ENCODE peak calls at places on chromosomes 16 and 17, in ten cellular contexts. A, C, J, V, K, R, G, N, P and W are unnamed samples.

GRCh38 chr16:35150805-35151312 is 1691.4 kb downstream of the TP53TG3F start:
- DNase-seq in J (no peak), N (no peak), G (no peak), R (no peak), C (no peak), K (no peak), A (no peak), P (no peak), V (no peak), W (no peak)

GRCh38 chr17:79026345-79027273 is 2.6 kb downstream of the C1QTNF1 start:
- DNase-seq in J (no peak), R (no peak), A (no peak), V (no peak), K (peak), P (no peak), N (no peak), G (no peak), C (no peak), W (peak)

GRCh38 chr17:57106107-57106835 is 21.2 kb downstream of the AKAP1 start:
- DNase-seq in J (no peak), V (peak), G (no peak), N (no peak), A (no peak), C (peak), P (no peak), K (no peak), R (no peak), W (peak)

GRCh38 chr16:17835118-17835949 is 364.6 kb upstream of the XYLT1 start:
- DNase-seq in C (no peak), N (no peak), P (no peak), G (no peak), K (no peak), A (no peak), V (no peak), R (no peak), J (no peak), W (no peak)

GRCh38 chr17:33777674-33778073 is 477.4 kb upstream of the CCL2 start:
- DNase-seq in J (no peak), V (no peak), P (no peak), A (no peak), G (no peak), N (no peak), K (no peak), C (no peak), R (no peak), W (no peak)

GRCh38 chr17:9120471-9120870 is 99.2 kb downstream of the NTN1 start:
- DNase-seq in C (no peak), N (no peak), R (no peak), V (no peak), K (no peak), J (no peak), A (no peak), P (peak), G (no peak), W (no peak)

GRCh38 chr16:1335211-1335971 is 1.9 kb downstream of the BAIAP3 start:
- DNase-seq in J (no peak), V (no peak), N (no peak), R (no peak), G (no peak), K (no peak), A (no peak), C (no peak), P (no peak), W (no peak)

GRCh38 chr16:75113046-75113491 is 3.5 kb downstream of the LDHD start:
- DNase-seq in J (no peak), V (no peak), K (no peak), G (no peak), A (no peak), C (no peak), N (no peak), R (no peak), P (no peak), W (no peak)

GRCh38 chr17:42704495-42705494 is 22.5 kb downstream of the CNTNAP1 start:
- DNase-seq in G (peak), P (peak), C (no peak), V (no peak), A (no peak), N (no peak), J (no peak), K (no peak), R (no peak), W (no peak)

GRCh38 chr16:61797296-61797695 is 238.9 kb downstream of the CDH8 start:
- DNase-seq in R (no peak), J (no peak), A (no peak), K (peak), V (no peak), G (no peak), N (no peak), P (no peak), C (no peak), W (no peak)

GRCh38 chr16:13906426-13907089 is 13.4 kb upstream of the ERCC4 start:
- DNase-seq in R (no peak), J (no peak), P (no peak), A (no peak), G (no peak), N (no peak), K (no peak), C (no peak), V (no peak), W (no peak)

GRCh38 chr17:50149425-50150353 is 788 bp downstream of the PPP1R9B start:
- DNase-seq in J (no peak), P (peak), N (no peak), A (no peak), G (peak), V (peak), C (peak), K (peak), R (peak), W (peak)

GRCh38 chr16:78955206-78955605 is 645.3 kb downstream of the MAF start:
- DNase-seq in P (no peak), J (no peak), A (no peak), V (no peak), G (no peak), K (no peak), N (no peak), C (no peak), R (no peak), W (no peak)

GRCh38 chr17:38658741-38659345 is 15.9 kb downstream of the EPOP start:
- DNase-seq in N (no peak), J (no peak), A (no peak), R (no peak), G (no peak), K (no peak), C (peak), P (no peak), V (no peak), W (peak)

GRCh38 chr16:73095142-73095791 is 47.3 kb upstream of the ZFHX3 start:
- DNase-seq in K (peak), P (no peak), G (no peak), N (no peak), R (no peak), V (no peak), J (no peak), A (no peak), C (no peak), W (no peak)

GRCh38 chr16:4218202-4218601 is 23.7 kb downstream of the SRL start:
- DNase-seq in K (no peak), N (no peak), P (no peak), C (no peak), J (no peak), G (no peak), A (no peak), R (peak), V (no peak), W (no peak)

GRCh38 chr16:56964243-56965148 is 2.7 kb downstream of the CETP start:
- DNase-seq in C (peak), J (peak), P (peak), R (peak), G (peak), A (peak), V (peak), N (peak), K (peak), W (peak)

GRCh38 chr17:65185686-65186382 is 48.7 kb downstream of the RGS9 start:
- DNase-seq in P (no peak), K (no peak), C (no peak), R (no peak), G (no peak), J (no peak), N (no peak), A (no peak), V (no peak), W (no peak)
- TF ChIP-seq CTCF in P (peak), K (no peak), C (no peak), R (no peak), G (no peak), J (no peak), N (no peak), A (peak), V (peak), W (no peak)

GRCh38 chr16:87701505-87701921 is 64.3 kb downstream of the KLHDC4 start:
- DNase-seq in J (no peak), P (no peak), G (peak), C (peak), A (no peak), R (no peak), N (no peak), V (no peak), K (no peak), W (no peak)

GRCh38 chr16:87701066-87701425 is 64.7 kb downstream of the KLHDC4 start:
- DNase-seq in P (no peak), R (no peak), J (no peak), K (no peak), V (no peak), G (peak), C (no peak), N (no peak), A (no peak), W (no peak)

GRCh38 chr16:87703835-87704375 is 61.9 kb downstream of the KLHDC4 start:
- DNase-seq in R (no peak), N (no peak), K (no peak), C (peak), G (no peak), V (no peak), A (no peak), J (no peak), P (no peak), W (no peak)

GRCh38 chr16:87703071-87703470 is 62.7 kb downstream of the KLHDC4 start:
- DNase-seq in C (peak), K (no peak), R (no peak), G (no peak), P (no peak), V (no peak), N (no peak), A (no peak), J (no peak), W (no peak)

DNA sequence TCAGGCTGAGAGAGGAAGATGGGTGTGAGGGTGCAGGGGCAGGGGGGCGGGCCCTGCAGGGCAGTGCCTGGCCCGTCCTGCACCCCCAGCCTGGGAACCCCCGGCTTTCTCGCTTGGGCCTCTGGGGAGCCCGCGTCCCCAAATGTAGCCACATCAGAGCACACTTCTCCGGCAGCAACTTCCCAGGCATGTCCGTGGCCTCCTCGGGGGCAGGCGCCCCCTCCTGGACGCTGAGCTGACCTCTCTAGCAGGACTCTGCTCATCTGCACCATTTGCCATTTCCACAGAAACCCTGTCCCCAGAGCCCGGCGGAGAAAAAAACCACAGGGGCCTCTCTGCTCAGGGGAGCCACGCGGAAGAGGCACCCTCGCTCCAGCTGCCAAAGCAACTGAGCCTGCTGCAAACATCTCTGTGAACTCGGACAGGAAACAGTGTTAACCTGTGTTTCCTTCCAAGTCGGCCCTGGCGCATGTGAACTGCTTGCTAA is 63.4 kb downstream of the KLHDC4 start:
- DNase-seq in V (no peak), K (peak), P (peak), G (peak), R (no peak), N (no peak), C (no peak), J (no peak), A (peak), W (no peak)
- TF ChIP-seq CTCF in V (peak), K (peak), P (peak), G (peak), R (no peak), N (peak), C (peak), J (peak), A (peak), W (peak)

GRCh38 chr17:15999974-16000827 is 577 bp downstream of the TTC19 start:
- DNase-seq in V (no peak), J (no peak), C (no peak), R (no peak), K (peak), P (peak), N (peak), G (no peak), A (peak), W (no peak)
- TF ChIP-seq CTCF in V (no peak), J (no peak), C (no peak), R (no peak), K (no peak), P (no peak), N (no peak), G (no peak), A (no peak), W (no peak)

DNA sequence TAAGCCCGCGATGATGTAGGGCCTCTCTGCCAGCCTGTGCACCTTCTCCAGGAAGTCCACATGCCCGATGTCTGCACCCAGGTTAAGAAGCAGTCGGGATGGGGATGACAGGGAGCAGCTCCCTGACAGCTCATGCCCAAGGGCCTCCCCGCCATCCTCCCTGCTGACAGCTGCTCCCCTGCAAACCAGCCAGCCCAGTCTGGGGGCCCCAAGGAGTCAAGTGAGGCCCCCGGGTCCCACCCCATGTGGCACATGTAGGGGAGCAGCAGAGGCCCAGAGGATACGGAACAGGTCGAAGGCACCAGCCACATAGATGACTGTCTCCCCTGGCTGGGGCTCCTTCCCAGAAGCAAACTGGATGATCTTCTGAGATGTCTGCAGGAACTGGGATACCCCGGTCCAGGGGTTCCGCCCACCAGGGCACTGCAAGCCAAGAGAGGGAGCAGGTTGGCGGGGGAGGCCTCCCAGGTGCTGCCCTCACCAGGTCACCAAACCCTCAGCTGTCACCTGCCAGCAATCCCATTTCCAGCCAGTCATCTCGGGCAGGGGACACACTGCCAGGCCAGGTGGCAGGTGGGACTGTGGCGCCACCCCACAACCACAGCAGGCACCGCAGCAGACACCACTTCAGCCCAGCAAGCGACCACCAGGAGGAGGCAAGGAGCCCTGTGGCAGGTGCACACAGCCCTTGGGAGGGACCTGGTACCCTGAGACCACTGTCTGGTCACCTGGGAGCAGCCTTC is 4.6 kb downstream of the PCYT2 start:
- DNase-seq in V (no peak), P (no peak), N (no peak), J (no peak), G (no peak), K (no peak), A (no peak), R (no peak), C (peak), W (no peak)
- TF ChIP-seq CTCF in V (no peak), P (no peak), N (no peak), J (no peak), G (no peak), K (no peak), A (peak), R (no peak), C (no peak), W (no peak)

GRCh38 chr17:17808706-17809432 is 27.9 kb downstream of the SREBF1 start:
- DNase-seq in P (peak), N (no peak), C (peak), G (peak), J (no peak), V (no peak), K (peak), A (no peak), R (no peak), W (no peak)

GRCh38 chr17:17807440-17807839 is 29.3 kb downstream of the SREBF1 start:
- DNase-seq in N (no peak), K (no peak), G (no peak), R (no peak), J (no peak), A (no peak), C (peak), V (no peak), P (no peak), W (no peak)

GRCh38 chr17:17811381-17812210 is 25.2 kb downstream of the SREBF1 start:
- DNase-seq in R (no peak), P (no peak), C (peak), J (no peak), K (peak), A (no peak), N (no peak), V (no peak), G (no peak), W (no peak)

GRCh38 chr17:17810374-17811248 is 26.2 kb downstream of the SREBF1 start:
- DNase-seq in V (no peak), R (no peak), G (peak), P (no peak), C (peak), A (no peak), J (no peak), K (peak), N (peak), W (no peak)

DNA sequence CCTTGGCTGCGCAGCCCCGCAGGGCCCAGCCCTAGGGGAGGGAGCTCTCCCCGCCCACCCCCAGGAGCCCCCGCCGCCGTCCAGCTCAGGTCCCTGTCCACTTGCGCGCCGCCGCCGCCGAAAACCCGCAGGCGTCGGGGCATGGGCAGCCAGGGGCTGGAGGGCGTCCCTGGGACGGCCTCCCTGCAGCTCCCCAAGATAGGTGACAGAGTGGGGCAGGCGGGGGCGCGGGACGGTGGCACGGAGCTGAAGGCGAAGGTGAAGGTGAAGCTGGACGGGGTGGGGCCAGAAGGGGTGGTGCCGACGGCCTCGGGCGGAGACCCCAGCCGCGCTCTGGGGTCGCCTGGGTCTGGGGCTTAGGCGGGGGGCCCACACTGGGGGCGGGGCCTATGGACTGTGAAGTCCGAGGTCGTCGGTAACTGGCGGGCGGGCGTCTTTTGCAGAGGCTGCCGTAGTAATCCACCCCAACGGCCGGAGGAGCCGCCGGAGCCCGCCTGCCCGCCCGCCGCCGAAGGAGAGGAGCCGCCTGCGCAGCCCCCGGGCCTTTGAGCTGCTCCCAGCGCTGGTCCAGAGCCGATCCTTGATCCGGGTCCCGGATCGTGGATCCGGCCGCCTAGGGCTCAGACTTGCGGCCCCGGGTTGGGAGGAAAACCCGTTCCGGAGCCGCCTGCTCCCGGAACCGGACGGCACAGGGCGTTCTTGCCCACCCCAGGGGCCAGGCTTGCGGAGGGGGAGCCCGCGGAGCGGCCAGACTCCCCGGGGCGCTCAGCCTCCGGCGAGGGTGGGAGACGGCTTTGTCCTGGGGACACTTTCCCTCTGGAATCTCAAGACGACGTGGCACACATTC is 27.0 kb downstream of the SREBF1 start:
- DNase-seq in G (peak), C (peak), J (no peak), V (no peak), P (no peak), K (peak), R (no peak), A (peak), N (peak), W (no peak)
- TF ChIP-seq CTCF in G (no peak), C (no peak), J (no peak), V (no peak), P (no peak), K (no peak), R (no peak), A (no peak), N (no peak), W (no peak)

GRCh38 chr17:7640783-7641182 is 9.9 kb upstream of the ATP1B2 start:
- DNase-seq in P (no peak), J (no peak), K (no peak), V (no peak), N (no peak), C (no peak), R (no peak), G (no peak), A (no peak), W (no peak)
- TF ChIP-seq CTCF in P (no peak), J (no peak), K (no peak), V (no peak), N (no peak), C (no peak), R (no peak), G (no peak), A (no peak), W (no peak)